ENCODE peak calls at places on chromosome 14, in five cellular contexts. One of them, this sample, is unnamed.

GRCh38 chr14:101808020-101808641 is 46.6 kb downstream of the PPP2R5C start:
- DNase-seq in left cardiac atrium: no peak
- DNase-seq in COR-L47: no peak
- DNase-seq in NCI-H2081: peak; percentile 61
- DNase-seq in tibial artery: no peak
- DNase-seq in this sample: no peak

GRCh38 chr14:23563473-23564180 is 4.0 kb downstream of the AP1G2 start:
- DNase-seq in left cardiac atrium: no peak
- DNase-seq in COR-L47: no peak
- DNase-seq in NCI-H2081: no peak
- DNase-seq in tibial artery: no peak
- DNase-seq in this sample: no peak

GRCh38 chr14:102028733-102029132 is 58.1 kb downstream of the HSP90AA1 start:
- DNase-seq in left cardiac atrium: no peak
- DNase-seq in COR-L47: no peak
- DNase-seq in NCI-H2081: no peak
- DNase-seq in tibial artery: no peak
- DNase-seq in this sample: no peak

GRCh38 chr14:101578489-101578888 is 17.2 kb downstream of the DIO3 start:
- DNase-seq in left cardiac atrium: no peak
- DNase-seq in COR-L47: no peak
- DNase-seq in NCI-H2081: no peak
- DNase-seq in tibial artery: no peak
- DNase-seq in this sample: peak; percentile 18

GRCh38 chr14:26424537-26424936 is 173.3 kb downstream of the NOVA1 start:
- DNase-seq in left cardiac atrium: no peak
- DNase-seq in COR-L47: no peak
- DNase-seq in NCI-H2081: no peak
- DNase-seq in tibial artery: no peak
- DNase-seq in this sample: no peak

GRCh38 chr14:65072937-65073336 is 29.4 kb downstream of the MAX start:
- DNase-seq in left cardiac atrium: no peak
- DNase-seq in COR-L47: no peak
- DNase-seq in NCI-H2081: no peak
- DNase-seq in tibial artery: no peak
- DNase-seq in this sample: no peak

GRCh38 chr14:106690333-106690891 is 1164.0 kb downstream of the TMEM121 start:
- DNase-seq in left cardiac atrium: no peak
- DNase-seq in COR-L47: no peak
- DNase-seq in NCI-H2081: no peak
- DNase-seq in tibial artery: no peak
- DNase-seq in this sample: no peak

GRCh38 chr14:72675126-72675525 is 218.8 kb downstream of the DPF3 start:
- DNase-seq in left cardiac atrium: no peak
- DNase-seq in COR-L47: no peak
- DNase-seq in NCI-H2081: no peak
- DNase-seq in tibial artery: no peak
- DNase-seq in this sample: no peak

GRCh38 chr14:89493406-89493805 is 76.4 kb upstream of the FOXN3 start:
- DNase-seq in left cardiac atrium: no peak
- DNase-seq in COR-L47: no peak
- DNase-seq in NCI-H2081: no peak
- DNase-seq in tibial artery: no peak
- DNase-seq in this sample: no peak

GRCh38 chr14:98903371-98903770 is 368.6 kb downstream of the BCL11B start:
- DNase-seq in left cardiac atrium: no peak
- DNase-seq in COR-L47: no peak
- DNase-seq in NCI-H2081: no peak
- DNase-seq in tibial artery: no peak
- DNase-seq in this sample: no peak

GRCh38 chr14:92917041-92917940 is 5.7 kb upstream of the CHGA start:
- DNase-seq in left cardiac atrium: no peak
- DNase-seq in COR-L47: peak; percentile 72
- DNase-seq in NCI-H2081: peak; percentile 79
- DNase-seq in tibial artery: no peak
- DNase-seq in this sample: no peak

GRCh38 chr14:59425322-59425945 is 39.7 kb downstream of the GPR135 start:
- DNase-seq in left cardiac atrium: no peak
- DNase-seq in COR-L47: no peak
- DNase-seq in NCI-H2081: no peak
- DNase-seq in tibial artery: no peak
- DNase-seq in this sample: no peak

GRCh38 chr14:61586539-61587396 is 108.5 kb upstream of the HIF1A start:
- DNase-seq in left cardiac atrium: no peak
- DNase-seq in COR-L47: no peak
- DNase-seq in NCI-H2081: no peak
- DNase-seq in tibial artery: no peak
- DNase-seq in this sample: no peak

GRCh38 chr14:95244587-95244986 is 75.1 kb downstream of the CLMN start:
- DNase-seq in left cardiac atrium: no peak
- DNase-seq in COR-L47: no peak
- DNase-seq in NCI-H2081: no peak
- DNase-seq in tibial artery: no peak
- DNase-seq in this sample: no peak

GRCh38 chr14:61426048-61426447 is 104.7 kb downstream of the PRKCH start:
- DNase-seq in left cardiac atrium: no peak
- DNase-seq in COR-L47: no peak
- DNase-seq in NCI-H2081: no peak
- DNase-seq in tibial artery: no peak
- DNase-seq in this sample: no peak

GRCh38 chr14:41016213-41016612 is 590.5 kb upstream of the LRFN5 start:
- DNase-seq in left cardiac atrium: no peak
- DNase-seq in COR-L47: no peak
- DNase-seq in NCI-H2081: no peak
- DNase-seq in tibial artery: no peak
- DNase-seq in this sample: no peak

GRCh38 chr14:90532826-90533525 is 136.1 kb downstream of the CALM1 start:
- DNase-seq in left cardiac atrium: no peak
- DNase-seq in COR-L47: no peak
- DNase-seq in NCI-H2081: no peak
- DNase-seq in tibial artery: no peak
- DNase-seq in this sample: no peak

GRCh38 chr14:33564774-33565630 is 385.9 kb downstream of the EGLN3 start:
- DNase-seq in left cardiac atrium: no peak
- DNase-seq in COR-L47: no peak
- DNase-seq in NCI-H2081: peak; percentile 39
- DNase-seq in tibial artery: no peak
- DNase-seq in this sample: no peak

GRCh38 chr14:45715946-45716345 is 462.9 kb upstream of the MIS18BP1 start:
- DNase-seq in left cardiac atrium: no peak
- DNase-seq in COR-L47: no peak
- DNase-seq in NCI-H2081: no peak
- DNase-seq in tibial artery: no peak
- DNase-seq in this sample: no peak

GRCh38 chr14:100402631-100403030 is 79.5 kb downstream of the SLC25A47 start:
- DNase-seq in left cardiac atrium: no peak
- DNase-seq in COR-L47: peak; percentile 73
- DNase-seq in NCI-H2081: peak; percentile 88
- DNase-seq in tibial artery: no peak
- DNase-seq in this sample: no peak

GRCh38 chr14:55470025-55470424 is 29.6 kb upstream of the TBPL2 start:
- DNase-seq in left cardiac atrium: no peak
- DNase-seq in COR-L47: no peak
- DNase-seq in NCI-H2081: no peak
- DNase-seq in tibial artery: no peak
- DNase-seq in this sample: no peak

GRCh38 chr14:34222867-34223266 is 239.2 kb downstream of the SPTSSA start:
- DNase-seq in left cardiac atrium: no peak
- DNase-seq in COR-L47: peak; percentile 8
- DNase-seq in NCI-H2081: peak; percentile 43
- DNase-seq in tibial artery: no peak
- DNase-seq in this sample: no peak

GRCh38 chr14:77314043-77314442 is 6.6 kb downstream of the POMT2 start:
- DNase-seq in left cardiac atrium: no peak
- DNase-seq in COR-L47: no peak
- DNase-seq in NCI-H2081: no peak
- DNase-seq in tibial artery: no peak
- DNase-seq in this sample: no peak

GRCh38 chr14:91862417-91862816 is 4.9 kb downstream of the TC2N start:
- DNase-seq in left cardiac atrium: no peak
- DNase-seq in COR-L47: no peak
- DNase-seq in NCI-H2081: no peak
- DNase-seq in tibial artery: no peak
- DNase-seq in this sample: no peak

This sample was measured in left ventricle myocardium superior.